ENCODE peak calls at places on chromosomes 11 and 22, in eight cellular contexts. E is left ventricle myocardium inferior, T is IMR-90, W is stomach, U is PC-3, L is suprapubic skin, O is hepatocyte, X is heart left ventricle. Z is an unnamed sample.

GRCh38 chr11:35564246-35564595 is 38.8 kb upstream of the PAMR1 start:
- DNase-seq in E (no peak), X (no peak), O (no peak), L (no peak), T (no peak), W (no peak), U (no peak), Z (no peak)

GRCh38 chr11:121482231-121483129 is 29.7 kb upstream of the SORL1-AS1 start:
- DNase-seq in X (no peak), W (no peak), T (no peak), E (no peak), O (no peak), L (no peak), U (no peak), Z (peak; percentile 26)

GRCh38 chr11:72433455-72434061 is 773 bp downstream of the CLPB start:
- DNase-seq in L (peak; percentile 78), W (no peak), O (no peak), E (peak; percentile 29), U (peak; percentile 7), T (no peak), X (no peak), Z (no peak)

GRCh38 chr11:123473941-123474668 is 44.0 kb downstream of the GRAMD1B start:
- DNase-seq in T (peak; percentile 98), W (no peak), L (no peak), U (peak; percentile 92), E (no peak), X (no peak), O (no peak), Z (no peak)

GRCh38 chr11:38014405-38014804 is 1416.4 kb upstream of the RAG2 start:
- DNase-seq in L (no peak), U (no peak), X (no peak), W (no peak), O (no peak), E (no peak), T (peak; percentile 20), Z (no peak)

GRCh38 chr11:101127699-101128570 is 1.7 kb downstream of the PGR start:
- DNase-seq in X (peak; percentile 74), E (peak; percentile 33), T (no peak), O (peak; percentile 19), L (peak; percentile 79), W (peak; percentile 26), U (no peak), Z (no peak)

GRCh38 chr11:71080239-71081097 is 171.9 kb downstream of the SHANK2 start:
- DNase-seq in T (peak; percentile 58), X (no peak), U (peak; percentile 79), O (peak; percentile 82), E (peak; percentile 22), L (no peak), W (peak; percentile 60), Z (peak; percentile 68)

GRCh38 chr22:20423636-20424511 is 13.8 kb downstream of the SCARF2 start:
- DNase-seq in O (peak; percentile 13), U (no peak), L (no peak), X (peak; percentile 62), T (no peak), W (no peak), E (no peak), Z (no peak)

GRCh38 chr11:106399075-106399500 is 321.6 kb downstream of the AASDHPPT start:
- DNase-seq in X (peak; percentile 59), U (peak; percentile 99), O (peak; percentile 74), E (no peak), T (peak; percentile 100), W (no peak), L (no peak), Z (no peak)

GRCh38 chr11:90120191-90120590 is 14.3 kb upstream of the NAALAD2 start:
- DNase-seq in L (no peak), W (no peak), U (no peak), O (no peak), T (no peak), X (no peak), E (no peak), Z (no peak)

GRCh38 chr11:134893810-134894685 is 482.0 kb upstream of the B3GAT1 start:
- DNase-seq in T (no peak), O (no peak), W (no peak), X (no peak), E (no peak), U (no peak), L (no peak), Z (peak; percentile 2)

DNA sequence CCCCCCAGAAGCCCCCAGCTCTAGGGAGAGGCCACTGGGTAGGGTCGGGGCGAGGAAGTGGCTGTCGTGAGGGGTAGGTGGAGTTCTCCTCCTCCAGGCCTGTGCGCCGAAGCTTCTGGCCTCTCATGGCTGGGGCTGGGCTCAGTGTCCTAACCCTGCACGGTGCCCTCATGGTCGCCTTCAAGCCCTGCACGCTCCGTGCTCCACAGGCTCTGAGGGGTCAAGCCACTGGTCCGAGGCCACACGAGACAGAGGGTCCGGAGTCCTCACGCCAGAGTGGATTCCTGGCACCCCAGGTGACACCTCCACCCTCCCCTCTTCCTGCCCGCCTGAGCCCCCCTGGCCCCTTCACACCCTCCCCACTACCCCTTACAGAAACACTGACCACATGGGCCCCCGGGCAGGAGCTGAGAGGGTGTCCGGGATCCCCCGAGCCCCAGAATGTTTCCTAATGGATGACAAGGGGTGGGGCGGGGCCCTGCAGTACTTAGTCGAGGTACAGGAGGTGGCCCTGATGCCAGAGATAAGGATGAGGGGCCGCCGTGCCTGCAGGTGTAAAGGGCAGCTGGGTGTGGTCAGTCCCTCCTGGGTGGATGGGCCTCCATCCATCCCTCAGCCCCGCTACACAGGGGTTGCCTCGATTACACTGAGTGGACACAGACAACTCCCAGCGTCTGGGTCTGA is 1.0 kb upstream of the CDHR5 start:
- DNase-seq in W (no peak), X (no peak), O (peak; percentile 63), U (no peak), L (no peak), T (no peak), E (no peak), Z (peak; percentile 87)
- H3K27ac ChIP-seq in W (no peak overlapping the region), X (no peak overlapping the region), O (peak overlapping the region; percentile 93), U (no peak overlapping the region), L (no peak overlapping the region), T (no peak overlapping the region), E (no peak overlapping the region), Z (peak overlapping the region; percentile 97)

GRCh38 chr22:37295213-37295886 is 13.0 kb downstream of the CYTH4 start:
- DNase-seq in X (no peak), E (no peak), U (peak; percentile 30), T (no peak), W (no peak), L (no peak), O (no peak), Z (no peak)
- H3K4me1 ChIP-seq in X (no peaks in the 10 kb centered on the region), E (no peaks in the 10 kb centered on the region), U (peaks cover 20% of the 10 kb centered on the region), T (peaks cover 3% of the 10 kb centered on the region), W (no peaks in the 10 kb centered on the region), L (peaks cover under 1% of the 10 kb centered on the region), O (no peaks in the 10 kb centered on the region), Z (no peaks in the 10 kb centered on the region)

GRCh38 chr11:60951611-60951908 is 416 bp downstream of the SLC15A3 start:
- DNase-seq in L (no peak), X (no peak), O (no peak), U (no peak), T (no peak), W (no peak), E (no peak), Z (no peak)

GRCh38 chr11:60948251-60948650 is 3.7 kb downstream of the SLC15A3 start:
- DNase-seq in W (no peak), X (no peak), L (no peak), T (no peak), E (no peak), U (no peak), O (no peak), Z (no peak)

GRCh38 chr11:60950933-60951610 is 904 bp downstream of the SLC15A3 start:
- DNase-seq in T (no peak), O (peak; percentile 56), X (no peak), W (peak; percentile 56), L (no peak), U (no peak), E (peak; percentile 48), Z (peak; percentile 32)

GRCh38 chr11:60951909-60952741 is at the start of gene SLC15A3:
- DNase-seq in U (no peak), E (peak; percentile 71), X (peak; percentile 84), W (peak; percentile 60), L (no peak), T (peak; percentile 27), O (no peak), Z (peak; percentile 69)

GRCh38 chr11:60950024-60950423 is 2.0 kb downstream of the SLC15A3 start:
- DNase-seq in L (no peak), X (no peak), E (no peak), O (no peak), W (no peak), T (no peak), U (no peak), Z (no peak)
- H3K27ac ChIP-seq in L (no peak overlapping the region), X (peak overlapping the region; percentile 85), E (peak overlapping the region; percentile 92), O (no peak overlapping the region), W (no peak overlapping the region), T (no peak overlapping the region), U (no peak overlapping the region), Z (no peak overlapping the region)

GRCh38 chr11:75600356-75600755 is 38.3 kb downstream of the SERPINH1 start:
- DNase-seq in U (no peak), O (no peak), X (no peak), T (no peak), E (no peak), W (no peak), L (no peak), Z (no peak)
- H3K4me1 ChIP-seq in U (peaks cover 30% of the 10 kb centered on the region), O (no peaks in the 10 kb centered on the region), X (no peaks in the 10 kb centered on the region), T (peaks cover 20% of the 10 kb centered on the region), E (peaks cover 8% of the 10 kb centered on the region), W (no peaks in the 10 kb centered on the region), L (peaks cover 4% of the 10 kb centered on the region), Z (no peaks in the 10 kb centered on the region)

GRCh38 chr11:17851697-17852096 is 117.1 kb downstream of the KCNC1 start:
- DNase-seq in X (no peak), L (no peak), T (no peak), W (no peak), E (no peak), O (no peak), U (no peak), Z (no peak)
- H3K27ac ChIP-seq in X (no peak overlapping the region), L (no peak overlapping the region), T (no peak overlapping the region), W (no peak overlapping the region), E (no peak overlapping the region), O (no peak overlapping the region), U (no peak overlapping the region), Z (no peak overlapping the region)

GRCh38 chr11:24567380-24567779 is 70.5 kb downstream of the LUZP2 start:
- DNase-seq in T (no peak), E (no peak), O (no peak), W (no peak), U (no peak), X (no peak), L (no peak), Z (no peak)
- H3K4me1 ChIP-seq in T (no peaks in the 10 kb centered on the region), E (no peaks in the 10 kb centered on the region), O (no peaks in the 10 kb centered on the region), W (no peaks in the 10 kb centered on the region), U (peaks cover 4% of the 10 kb centered on the region), X (no peaks in the 10 kb centered on the region), L (no peaks in the 10 kb centered on the region), Z (no peaks in the 10 kb centered on the region)

GRCh38 chr11:27977031-27977430 is 130.9 kb downstream of the KIF18A start:
- DNase-seq in W (no peak), O (no peak), T (peak; percentile 17), U (peak; percentile 75), X (no peak), L (no peak), E (no peak), Z (no peak)
- H3K27ac ChIP-seq in W (no peak overlapping the region), O (no peak overlapping the region), T (no peak overlapping the region), U (no peak overlapping the region), X (no peak overlapping the region), L (no peak overlapping the region), E (no peak overlapping the region), Z (no peak overlapping the region)

Z was measured in small intestine.